ENCODE peak calls at places on chromosomes 7 and 10, in five cellular contexts. M is NCI-H2081; S is mucosa of descending colon; G is endothelial cell of umbilical vein; N is effector CD4-positive, alpha-beta T cell. K is an unnamed sample.

GRCh38 chr7:124257638-124258308 is 224.9 kb upstream of the TMEM229A start:
- DNase-seq in N (no peak), G (no peak), S (no peak), M (no peak), K (no peak)

GRCh38 chr7:51275532-51275931 is 41.1 kb downstream of the COBL start:
- DNase-seq in G (no peak), S (no peak), M (no peak), N (no peak), K (no peak)

GRCh38 chr10:9875353-9875752 is 1142.3 kb upstream of the CELF2 start:
- DNase-seq in M (no peak), N (no peak), S (no peak), G (no peak), K (no peak)

GRCh38 chr7:134514106-134514505 is 13.3 kb upstream of the AKR1B10 start:
- DNase-seq in N (no peak), G (no peak), S (no peak), M (no peak), K (no peak)

GRCh38 chr7:103887853-103888602 is 101.4 kb downstream of the RELN start:
- DNase-seq in M (no peak), G (no peak), N (no peak), S (no peak), K (no peak)

GRCh38 chr7:114502454-114503254 is 88.0 kb downstream of the FOXP2 start:
- DNase-seq in G (peak; percentile 84), N (no peak), M (peak; percentile 2), S (no peak), K (no peak)

GRCh38 chr7:132906193-132906829 is 175.6 kb downstream of the CHCHD3 start:
- DNase-seq in M (no peak), G (no peak), N (no peak), S (no peak), K (no peak)

GRCh38 chr10:27893320-27894014 is 105.4 kb downstream of the ODAD2 start:
- DNase-seq in G (peak; percentile 75), S (no peak), N (no peak), M (no peak), K (peak; percentile 55)

GRCh38 chr7:26534649-26535482 is 243.2 kb downstream of the SNX10 start:
- DNase-seq in S (no peak), M (peak; percentile 95), N (no peak), G (peak; percentile 3), K (no peak)

GRCh38 chr10:93702278-93703001 is at the start of gene FRA10AC1:
- DNase-seq in M (peak; percentile 83), N (peak; percentile 80), S (peak; percentile 96), G (peak; percentile 91), K (peak; percentile 95)

GRCh38 chr7:36961097-36961496 is 236.8 kb upstream of the AOAH start:
- DNase-seq in M (no peak), N (no peak), S (no peak), G (no peak), K (no peak)

GRCh38 chr7:8762803-8763202 is 329.4 kb downstream of the NXPH1 start:
- DNase-seq in M (no peak), N (no peak), S (no peak), G (no peak), K (no peak)

GRCh38 chr10:32171213-32171612 is 115.0 kb upstream of the KIF5B start:
- DNase-seq in G (no peak), M (no peak), S (no peak), N (no peak), K (no peak)

GRCh38 chr10:17782921-17783665 is 26.1 kb upstream of the MRC1 start:
- DNase-seq in S (no peak), G (peak; percentile 94), M (no peak), N (no peak), K (peak; percentile 75)

GRCh38 chr7:44284881-44285541 is 40.4 kb downstream of the CAMK2B start:
- DNase-seq in G (no peak), S (peak; percentile 25), M (no peak), N (no peak), K (no peak)

GRCh38 chr10:78972160-78972946 is 96.4 kb upstream of the ZMIZ1 start:
- DNase-seq in M (no peak), S (peak; percentile 78), G (peak; percentile 82), N (no peak), K (peak; percentile 89)

GRCh38 chr10:96509017-96509641 is 4.6 kb downstream of the TLL2 start:
- DNase-seq in M (no peak), S (no peak), G (no peak), N (no peak), K (peak; percentile 61)

GRCh38 chr7:27740449-27741086 is 606 bp downstream of the TAX1BP1 start:
- DNase-seq in N (peak; percentile 78), G (peak; percentile 77), M (peak; percentile 90), S (peak; percentile 97), K (peak; percentile 83)

GRCh38 chr7:151634643-151635042 is 114.9 kb upstream of the RHEB start:
- DNase-seq in M (no peak), G (no peak), N (no peak), S (no peak), K (no peak)

GRCh38 chr7:151397026-151397425 is 12.8 kb downstream of the WDR86 start:
- DNase-seq in M (no peak), N (no peak), S (peak; percentile 37), G (no peak), K (no peak)

K was measured in AG20443.